ENCODE peak calls at places on chromosomes 2 and 18, in four cellular contexts. G is tibial artery, I is epithelial cell of esophagus, N is BJ. K is an unnamed sample.

GRCh38 chr2:57698935-57699449 is 347.6 kb upstream of the VRK2 start:
- DNase-seq in G (no peak), I (no peak), N (no peak), K (no peak)

GRCh38 chr2:12759248-12759647 is 42.5 kb downstream of the TRIB2 start:
- DNase-seq in G (no peak), I (peak), N (peak), K (peak)

GRCh38 chr2:240926516-240927389 is 20.6 kb downstream of the CROCC2 start:
- DNase-seq in G (peak), I (no peak), N (no peak), K (peak)

GRCh38 chr2:72843301-72843700 is 17.5 kb upstream of the EXOC6B start:
- DNase-seq in G (no peak), I (no peak), N (no peak), K (no peak)

GRCh38 chr2:37156071-37156856 is 516 bp downstream of the EIF2AK2 start:
- DNase-seq in G (peak), I (peak), N (no peak), K (peak)

GRCh38 chr2:85326946-85327756 is 638 bp downstream of the TGOLN2 start:
- DNase-seq in G (peak), I (peak), N (no peak), K (peak)

GRCh38 chr2:231449503-231450054 is 14.7 kb downstream of the NCL start:
- DNase-seq in G (no peak), I (no peak), N (no peak), K (no peak)

GRCh38 chr2:230938098-230938497 is 13.1 kb upstream of the GPR55 start:
- DNase-seq in G (no peak), I (no peak), N (no peak), K (no peak)

GRCh38 chr2:223328578-223328977 is 273.6 kb downstream of the SCG2 start:
- DNase-seq in G (no peak), I (no peak), N (no peak), K (peak)

GRCh38 chr2:31696068-31696467 is 115.3 kb upstream of the SRD5A2 start:
- DNase-seq in G (no peak), I (no peak), N (no peak), K (no peak)

GRCh38 chr2:31693882-31694281 is 113.1 kb upstream of the SRD5A2 start:
- DNase-seq in G (no peak), I (peak), N (no peak), K (peak)

GRCh38 chr2:31694444-31694843 is 113.7 kb upstream of the SRD5A2 start:
- DNase-seq in G (no peak), I (no peak), N (no peak), K (no peak)
- H3K4me3 ChIP-seq in G (no peak), I (no peak), N (no peak), K (no peak)

GRCh38 chr2:166628478-166629136 is 134.6 kb upstream of the SCN7A start:
- DNase-seq in G (no peak), I (peak), N (no peak), K (no peak)

GRCh38 chr2:166625670-166626069 is 131.6 kb upstream of the SCN7A start:
- DNase-seq in G (no peak), I (no peak), N (no peak), K (no peak)

GRCh38 chr2:166632616-166633015 is 138.6 kb upstream of the SCN7A start:
- DNase-seq in G (no peak), I (peak), N (peak), K (peak)

GRCh38 chr2:166627893-166628292 is 133.8 kb upstream of the SCN7A start:
- DNase-seq in G (no peak), I (no peak), N (no peak), K (no peak)
- TF ChIP-seq CTCF in G (no peak), I (no peak), N (no peak), K (no peak)

GRCh38 chr18:7185701-7186100 is 45.2 kb upstream of the LRRC30 start:
- DNase-seq in G (no peak), I (no peak), N (no peak), K (no peak)
- H3K4me3 ChIP-seq in G (no peak), I (no peak), N (no peak), K (no peak)

DNA sequence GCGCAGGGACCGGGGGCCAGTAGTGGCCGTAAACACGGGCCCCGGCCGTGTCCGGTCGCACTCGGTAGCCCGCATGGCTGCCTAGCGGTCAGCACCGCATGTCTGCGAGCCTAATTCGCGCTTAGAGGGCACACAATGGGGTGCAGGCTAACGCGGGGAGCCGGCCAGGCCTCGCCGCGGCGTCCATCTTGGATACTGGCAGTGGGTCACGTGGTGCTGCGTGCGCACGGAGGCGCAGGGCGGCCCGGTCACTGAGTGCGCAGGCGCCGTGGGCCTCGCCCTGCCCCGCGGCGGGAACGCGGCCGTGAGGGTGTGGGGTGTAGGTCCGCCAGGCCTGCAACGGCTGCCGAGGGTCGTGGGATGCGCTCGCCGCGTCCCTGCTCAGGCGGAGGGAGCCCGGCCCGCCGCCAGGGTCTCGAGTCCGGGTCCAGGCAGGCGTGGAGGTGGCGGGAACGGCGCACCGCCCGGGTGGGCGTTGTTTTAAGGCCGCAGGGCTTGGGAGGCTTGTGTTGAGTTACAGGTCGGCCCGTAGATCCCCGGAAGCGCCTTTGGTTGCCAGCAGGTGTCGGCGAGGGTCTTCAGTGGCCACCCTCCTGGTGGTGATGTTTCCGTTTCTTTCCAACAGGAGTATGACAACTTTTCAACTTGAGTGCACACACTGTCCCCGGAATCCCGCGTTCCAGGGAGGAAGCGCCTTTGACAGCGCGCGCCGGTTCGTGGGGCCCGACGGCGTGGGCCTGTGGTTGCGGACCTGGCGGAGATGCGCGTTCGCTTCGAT is 819 bp upstream of the HDAC4 start:
- DNase-seq in G (peak), I (peak), N (peak), K (peak)
- TF ChIP-seq CTCF in G (peak), I (peak), N (no peak), K (no peak)

GRCh38 chr2:219404954-219405353 is 13.2 kb upstream of the DES start:
- DNase-seq in G (no peak), I (no peak), N (no peak), K (no peak)

GRCh38 chr2:219405451-219405850 is 12.7 kb upstream of the DES start:
- DNase-seq in G (peak), I (no peak), N (no peak), K (no peak)

GRCh38 chr2:219403861-219404260 is 14.3 kb upstream of the DES start:
- DNase-seq in G (no peak), I (no peak), N (no peak), K (no peak)

GRCh38 chr2:219402665-219403515 is 15.2 kb upstream of the DNPEP start:
- DNase-seq in G (peak), I (peak), N (peak), K (peak)

DNA sequence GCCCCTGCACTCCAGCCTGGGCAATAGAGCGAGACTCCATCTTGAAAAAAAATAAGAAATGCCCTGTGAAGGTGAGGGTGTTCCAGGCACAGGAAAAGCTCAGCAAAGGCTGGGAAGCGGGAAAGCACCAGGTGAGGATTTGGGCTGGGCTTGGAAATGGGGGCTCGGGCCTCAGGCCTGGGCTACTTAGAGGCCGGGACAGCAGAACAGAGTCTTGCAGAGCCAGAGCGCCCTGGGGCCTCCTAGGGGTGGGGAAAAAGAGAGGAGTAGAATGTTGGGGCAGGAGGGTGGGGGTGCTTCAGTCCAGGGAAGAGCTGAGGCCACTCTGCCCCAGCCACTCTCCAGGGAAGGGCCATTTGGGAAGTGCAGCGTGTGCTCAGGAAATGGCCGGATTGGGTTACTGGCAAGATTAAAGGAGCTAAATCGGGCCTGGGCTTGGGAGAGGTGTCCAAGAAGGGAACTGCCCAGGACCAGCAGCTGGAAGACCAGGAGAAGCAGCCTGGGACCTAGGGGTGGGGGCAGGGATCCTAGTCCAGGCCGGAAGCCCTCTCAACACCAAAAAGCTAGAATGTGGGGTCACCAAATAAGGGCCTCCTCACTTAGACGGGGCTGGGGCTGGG is 13.8 kb upstream of the DES start:
- DNase-seq in G (peak), I (no peak), N (no peak), K (no peak)
- H3K4me3 ChIP-seq in G (peak), I (no peak), N (no peak), K (no peak)

K was measured in fibroblast of villous mesenchyme.